ENCODE peak calls at places on chromosomes 13 and 19, in four cellular contexts. R is fibroblast of the aortic adventitia, C is brain microvascular endothelial cell, U is cardiac fibroblast. T is an unnamed sample.

GRCh38 chr13:46679369-46680180 is 117.4 kb downstream of the ESD start:
- DNase-seq in R (peak; percentile 69), U (peak; percentile 70), C (peak; percentile 59), T (peak; percentile 58)

GRCh38 chr19:40521276-40521675 is 54.5 kb downstream of the SPTBN4 start:
- DNase-seq in R (peak; percentile 55), C (no peak), U (peak; percentile 41), T (peak; percentile 15)

GRCh38 chr13:73248711-73249580 is 190.1 kb downstream of the KLF5 start:
- DNase-seq in C (no peak), R (no peak), U (peak; percentile 23), T (no peak)

GRCh38 chr13:74574964-74575728 is 440.9 kb upstream of the KLF12 start:
- DNase-seq in R (no peak), C (no peak), U (no peak), T (peak; percentile 13)

GRCh38 chr13:110471833-110472162 is 89.7 kb downstream of the RAB20 start:
- DNase-seq in R (no peak), C (peak; percentile 86), U (peak; percentile 22), T (peak; percentile 60)

GRCh38 chr19:50365434-50366306 is at the start of gene NAPSA:
- DNase-seq in U (no peak), C (no peak), R (no peak), T (no peak)

GRCh38 chr13:26785845-26786630 is 25.5 kb upstream of the GPR12 start:
- DNase-seq in R (peak; percentile 2), C (no peak), U (peak; percentile 4), T (no peak)

GRCh38 chr19:51372649-51373504 is at the start of gene NKG7:
- DNase-seq in C (no peak), U (no peak), R (no peak), T (no peak)

GRCh38 chr13:109100705-109101104 is 471.3 kb downstream of the MYO16 start:
- DNase-seq in C (no peak), U (no peak), R (no peak), T (no peak)

GRCh38 chr19:11279505-11280236 is 16.3 kb upstream of the TSPAN16 start:
- DNase-seq in C (no peak), R (peak; percentile 20), U (no peak), T (no peak)

GRCh38 chr19:3984908-3985642 is at the start of gene EEF2:
- DNase-seq in R (peak; percentile 92), U (peak; percentile 95), C (peak; percentile 64), T (peak; percentile 87)

GRCh38 chr19:47619763-47620162 is 10.8 kb downstream of the BICRA start:
- DNase-seq in C (peak; percentile 56), U (no peak), R (peak; percentile 41), T (peak; percentile 54)

GRCh38 chr19:778910-779653 is 18.2 kb upstream of the PTBP1 start:
- DNase-seq in R (peak; percentile 96), U (peak; percentile 97), C (peak; percentile 93), T (peak; percentile 91)

GRCh38 chr19:780935-781334 is 16.3 kb upstream of the PTBP1 start:
- DNase-seq in U (no peak), C (no peak), R (no peak), T (no peak)

GRCh38 chr19:782195-783043 is 14.8 kb upstream of the PTBP1 start:
- DNase-seq in U (peak; percentile 89), R (peak; percentile 77), C (no peak), T (peak; percentile 60)

GRCh38 chr19:784541-784940 is 12.7 kb upstream of the PTBP1 start:
- DNase-seq in U (no peak), C (no peak), R (no peak), T (no peak)

GRCh38 chr19:781800-782194 is 15.5 kb upstream of the PTBP1 start:
- DNase-seq in R (no peak), C (no peak), U (no peak), T (no peak)
- H3K4me3 ChIP-seq in R (no peak overlapping the region), C (no peak overlapping the region), U (no peak overlapping the region), T (no peak overlapping the region)

DNA sequence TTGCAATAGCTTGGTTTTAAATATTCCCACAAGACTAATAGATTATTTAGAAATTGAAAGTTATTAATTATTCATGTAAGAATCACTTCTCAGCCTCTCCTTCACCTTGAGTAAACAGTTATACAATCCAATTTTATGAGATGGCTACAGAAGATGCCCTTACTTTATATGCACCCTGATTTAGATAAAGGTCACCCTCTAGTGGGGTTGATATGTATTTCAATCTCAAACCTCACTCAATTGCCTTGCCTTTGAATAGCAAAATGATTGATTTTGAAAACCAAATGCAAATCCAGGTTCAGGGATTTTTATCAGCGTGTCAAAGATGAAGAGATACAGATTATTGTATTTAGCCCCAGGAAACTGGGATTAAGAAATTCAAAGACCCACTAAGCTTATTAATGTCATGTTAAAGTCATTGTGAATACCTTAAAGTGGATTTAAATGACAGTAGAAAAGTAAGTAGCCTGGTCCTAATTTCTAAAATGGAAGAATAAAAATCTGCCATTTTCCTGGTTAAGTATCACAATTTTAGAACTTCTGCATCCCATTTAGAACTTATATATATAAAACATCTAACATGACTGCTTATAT is 305.1 kb downstream of the ITGBL1 start:
- DNase-seq in R (peak; percentile 71), U (peak; percentile 46), C (no peak), T (peak; percentile 63)
- TF ChIP-seq CTCF in R (peak; percentile 67), U (peak; percentile 50), C (peak; percentile 46), T (peak; percentile 54)

DNA sequence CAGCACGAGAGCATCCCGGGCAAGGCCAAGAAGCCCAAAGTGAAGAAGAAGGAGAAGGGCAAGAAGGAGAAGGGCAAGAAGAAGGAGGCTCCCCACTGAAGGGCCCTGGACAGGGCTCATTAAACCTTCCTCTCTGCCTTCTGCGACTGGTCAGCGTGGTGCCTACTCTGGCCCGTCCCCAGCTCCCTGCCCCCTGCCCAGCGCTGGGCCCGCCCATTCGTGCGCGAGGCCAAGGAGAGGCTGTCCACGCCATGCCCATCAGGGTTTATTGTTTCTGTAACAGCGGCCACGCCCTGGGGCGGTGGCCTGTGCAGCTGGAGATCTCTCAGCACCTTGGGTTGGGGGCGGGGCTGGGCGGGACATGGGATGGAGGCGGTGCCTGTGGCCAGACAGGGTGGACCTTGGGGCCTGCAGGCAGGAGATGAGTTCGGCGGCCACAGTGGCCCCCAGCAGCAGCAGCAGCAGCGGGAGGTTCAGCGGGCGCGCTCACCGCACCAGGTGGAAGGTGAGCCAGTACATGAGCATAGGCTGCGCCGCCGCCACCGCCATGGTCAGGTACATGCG is 897 bp downstream of the C19orf33 start:
- DNase-seq in R (no peak), U (peak; percentile 59), C (no peak), T (peak; percentile 61)
- H3K4me3 ChIP-seq in R (no peak overlapping the region), U (no peak overlapping the region), C (no peak overlapping the region), T (no peak overlapping the region)

DNA sequence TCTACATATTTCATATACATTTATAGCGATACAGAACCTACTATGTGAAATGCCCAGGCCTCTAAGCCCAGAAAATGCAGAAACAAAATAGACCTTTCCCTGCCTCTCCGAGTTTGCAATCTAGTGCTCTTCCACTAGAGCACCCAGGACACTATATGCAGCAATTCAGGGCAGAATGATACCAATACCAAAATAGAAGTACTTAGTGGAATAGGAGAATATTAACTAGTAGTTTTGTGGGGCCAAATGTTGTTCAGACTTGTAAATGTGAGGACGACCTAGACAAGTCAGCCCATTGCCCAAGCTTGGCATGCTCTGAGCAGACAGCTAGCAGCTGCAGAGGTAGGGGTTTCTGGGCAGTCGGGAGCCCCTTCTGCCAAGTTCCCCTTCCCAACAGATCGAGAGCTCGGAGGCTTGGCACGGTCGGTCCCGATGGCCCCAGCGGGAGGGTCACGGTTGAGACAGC is 35.8 kb upstream of the FLT1 start:
- DNase-seq in C (no peak), R (peak; percentile 31), U (peak; percentile 39), T (peak; percentile 22)
- TF ChIP-seq CTCF in C (peak; percentile 53), R (peak; percentile 26), U (peak; percentile 12), T (peak; percentile 28)

DNA sequence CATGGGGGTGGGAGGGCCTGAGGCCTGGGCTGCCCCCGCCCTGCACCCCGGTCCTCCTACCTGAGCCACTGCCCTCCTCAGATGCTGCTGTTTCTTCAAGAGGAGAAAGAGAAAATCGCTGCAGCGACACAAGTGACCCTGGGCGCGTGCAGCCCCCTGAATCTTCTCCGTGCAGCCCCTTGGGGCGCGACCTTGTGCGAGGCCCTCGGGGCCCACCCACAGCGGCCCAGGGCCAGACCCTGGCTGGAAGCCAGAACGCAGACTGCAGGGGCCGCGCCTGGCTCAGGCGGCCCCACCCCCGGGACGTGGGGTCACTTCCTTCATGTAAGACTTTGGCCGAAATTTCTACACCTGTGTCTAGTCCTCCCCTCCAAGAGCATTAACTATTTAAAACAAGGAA is 35.4 kb downstream of the BTBD2 start:
- DNase-seq in C (no peak), U (no peak), R (no peak), T (no peak)
- H3K4me3 ChIP-seq in C (no peak overlapping the region), U (no peak overlapping the region), R (no peak overlapping the region), T (no peak overlapping the region)

GRCh38 chr13:113192279-113192678 is 16.2 kb downstream of the PCID2 start:
- DNase-seq in C (no peak), R (peak; percentile 43), U (no peak), T (no peak)
- TF ChIP-seq CTCF in C (no peak), R (no peak), U (no peak), T (no peak)

GRCh38 chr13:98169331-98169730 is 7.7 kb downstream of the RNF113B start:
- DNase-seq in R (no peak), C (no peak), U (no peak), T (no peak)
- H3K4me3 ChIP-seq in R (no peak overlapping the region), C (no peak overlapping the region), U (no peak overlapping the region), T (no peak overlapping the region)

T was measured in astrocyte of the spinal cord.